ENCODE peak calls at places on chromosomes 12 and 14, in six cellular contexts. N is IMR-90, I is neuronal stem cell, C is trophoblast cell, U is mesenchymal stem cell, L is H1. R is an unnamed sample.

GRCh38 chr12:44874981-44875416 is 1.1 kb downstream of the NELL2 start:
- DNase-seq in N (no peak), I (peak), C (no peak), U (no peak), L (peak), R (peak)

GRCh38 chr12:111428728-111429175 is 23.0 kb downstream of the SH2B3 start:
- DNase-seq in N (no peak), I (no peak), C (no peak), U (no peak), L (no peak), R (no peak)

GRCh38 chr14:22593189-22593588 is 4.2 kb upstream of the DAD1 start:
- DNase-seq in N (no peak), I (no peak), C (no peak), U (no peak), L (no peak), R (no peak)

GRCh38 chr14:23123419-23123818 is 4.4 kb upstream of the CEBPE start:
- DNase-seq in N (no peak), I (no peak), C (no peak), U (no peak), L (no peak), R (no peak)

GRCh38 chr14:85122690-85123089 is 407.3 kb upstream of the FLRT2 start:
- DNase-seq in N (peak), I (no peak), C (no peak), U (peak), L (no peak), R (no peak)

GRCh38 chr12:86826051-86826450 is 569.9 kb upstream of the MGAT4C start:
- DNase-seq in N (no peak), I (no peak), C (no peak), U (no peak), L (no peak), R (no peak)

GRCh38 chr14:55707365-55707804 is 127.4 kb downstream of the KTN1 start:
- DNase-seq in N (peak), I (no peak), C (no peak), U (peak), L (no peak), R (no peak)

GRCh38 chr14:66508846-66509621 is 1.1 kb downstream of the GPHN start:
- DNase-seq in N (peak), I (peak), C (peak), U (peak), L (peak), R (peak)

GRCh38 chr14:58104808-58105207 is 47.2 kb downstream of the ARMH4 start:
- DNase-seq in N (peak), I (no peak), C (no peak), U (peak), L (no peak), R (no peak)

GRCh38 chr14:102873546-102874061 is 48.9 kb upstream of the AMN start:
- DNase-seq in N (no peak), I (no peak), C (no peak), U (no peak), L (no peak), R (no peak)

GRCh38 chr14:99734406-99735051 is 50.4 kb downstream of the CYP46A1 start:
- DNase-seq in N (no peak), I (no peak), C (no peak), U (no peak), L (no peak), R (peak)

GRCh38 chr14:101189962-101190560 is 286.5 kb upstream of the RTL1 start:
- DNase-seq in N (no peak), I (no peak), C (no peak), U (no peak), L (no peak), R (no peak)

GRCh38 chr14:77026166-77026929 is 2.2 kb downstream of the IRF2BPL start:
- DNase-seq in N (peak), I (peak), C (no peak), U (peak), L (peak), R (no peak)

GRCh38 chr12:6553051-6553868 is 2.6 kb downstream of the IFFO1 start:
- DNase-seq in N (peak), I (no peak), C (no peak), U (peak), L (no peak), R (no peak)

GRCh38 chr14:99758121-99758871 is 34.9 kb upstream of the EML1 start:
- DNase-seq in N (peak), I (no peak), C (no peak), U (peak), L (no peak), R (peak)

GRCh38 chr14:76919811-76920571 is 93.8 kb downstream of the LRRC74A start:
- DNase-seq in N (peak), I (no peak), C (peak), U (peak), L (no peak), R (peak)

GRCh38 chr12:90801776-90802175 is 153.2 kb downstream of the CCER1 start:
- DNase-seq in N (peak), I (no peak), C (no peak), U (peak), L (no peak), R (no peak)

GRCh38 chr14:104135121-104135903 is 3.1 kb upstream of the KIF26A start:
- DNase-seq in N (no peak), I (no peak), C (no peak), U (peak), L (peak), R (peak)

GRCh38 chr12:67220065-67220464 is 49.1 kb upstream of the CAND1 start:
- DNase-seq in N (no peak), I (no peak), C (peak), U (no peak), L (no peak), R (peak)

GRCh38 chr14:20427231-20428009 is 8.5 kb downstream of the KLHL33 start:
- DNase-seq in N (peak), I (no peak), C (no peak), U (peak), L (no peak), R (no peak)

GRCh38 chr12:4579305-4580097 is 17.5 kb downstream of the DYRK4 start:
- DNase-seq in N (peak), I (peak), C (no peak), U (peak), L (no peak), R (no peak)

GRCh38 chr12:8996682-8997405 is 7.5 kb downstream of the KLRG1 start:
- DNase-seq in N (peak), I (no peak), C (peak), U (peak), L (no peak), R (no peak)

GRCh38 chr14:104891121-104891551 is 26.1 kb downstream of the CEP170B start:
- DNase-seq in N (no peak), I (no peak), C (no peak), U (no peak), L (no peak), R (no peak)

GRCh38 chr14:47269788-47270492 is 405.5 kb downstream of the MDGA2 start:
- DNase-seq in N (no peak), I (no peak), C (no peak), U (peak), L (no peak), R (no peak)
- H4K91ac ChIP-seq in N (no peak), I (no peak), C (no peak), U (no peak), L (no peak), R (no peak)

GRCh38 chr12:11756523-11756922 is 107.0 kb downstream of the ETV6 start:
- DNase-seq in N (no peak), I (no peak), C (no peak), U (no peak), L (no peak), R (no peak)
- H4K91ac ChIP-seq in N (peak), I (no peak), C (no peak), U (no peak), L (no peak), R (no peak)

GRCh38 chr12:47818382-47818700 is 1.4 kb downstream of the HDAC7 start:
- DNase-seq in N (peak), I (no peak), C (no peak), U (peak), L (no peak), R (peak)
- H4K91ac ChIP-seq in N (peak), I (peak), C (peak), U (peak), L (peak), R (no peak)

DNA sequence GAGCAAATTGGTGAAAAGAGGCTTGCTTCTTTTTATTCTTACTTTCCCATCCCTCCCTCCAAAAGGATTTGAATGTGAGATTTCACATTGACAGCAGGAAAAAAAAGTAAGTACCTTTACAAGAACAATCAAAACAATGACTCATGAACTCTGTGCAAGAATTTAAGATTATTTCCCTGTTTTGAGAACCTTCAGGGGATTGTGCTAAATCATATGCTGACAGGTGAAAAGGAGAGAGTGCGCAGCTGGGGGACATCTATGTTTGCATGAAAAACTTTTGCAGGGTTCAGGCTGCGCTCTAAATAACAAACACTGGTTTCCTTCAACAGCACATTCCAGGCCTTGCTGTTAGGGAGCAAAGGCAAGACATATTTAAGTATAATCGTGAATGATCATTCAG is 27.3 kb downstream of the RERG start:
- DNase-seq in N (no peak), I (no peak), C (no peak), U (peak), L (no peak), R (no peak)
- H4K91ac ChIP-seq in N (no peak), I (no peak), C (no peak), U (no peak), L (no peak), R (no peak)

DNA sequence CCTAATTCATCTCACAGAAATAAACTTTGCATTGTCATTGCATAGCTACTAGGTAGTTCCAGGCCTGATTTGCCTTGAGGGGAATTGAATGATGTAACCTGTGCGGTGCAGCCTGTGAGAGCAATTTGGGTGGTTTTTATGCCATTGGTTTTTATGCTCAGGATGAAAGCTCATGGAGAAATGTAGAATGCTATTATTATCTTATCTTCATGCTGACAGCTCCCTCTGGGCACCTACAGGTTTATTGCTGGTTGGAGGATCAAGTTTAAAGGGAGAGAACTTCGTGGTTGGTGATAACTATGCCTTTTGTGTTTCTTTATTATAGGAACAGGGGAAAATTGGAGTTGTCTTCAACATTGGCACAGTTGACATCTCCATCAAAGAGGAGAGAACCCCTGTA is 547.9 kb downstream of the DIO2 start:
- DNase-seq in N (no peak), I (no peak), C (no peak), U (no peak), L (no peak), R (no peak)
- H4K91ac ChIP-seq in N (no peak), I (no peak), C (no peak), U (no peak), L (no peak), R (no peak)

GRCh38 chr14:32419429-32419828 is 90.3 kb downstream of the AKAP6 start:
- DNase-seq in N (no peak), I (no peak), C (no peak), U (no peak), L (no peak), R (no peak)
- H4K91ac ChIP-seq in N (no peak), I (no peak), C (no peak), U (no peak), L (no peak), R (no peak)

GRCh38 chr12:59700145-59700435 is 104.3 kb downstream of the SLC16A7 start:
- DNase-seq in N (no peak), I (no peak), C (no peak), U (no peak), L (no peak), R (no peak)
- H4K91ac ChIP-seq in N (no peak), I (no peak), C (no peak), U (no peak), L (no peak), R (no peak)

GRCh38 chr14:24829862-24830261 is 195.9 kb upstream of the GZMB start:
- DNase-seq in N (no peak), I (no peak), C (no peak), U (no peak), L (no peak), R (no peak)
- H4K91ac ChIP-seq in N (no peak), I (no peak), C (no peak), U (no peak), L (no peak), R (no peak)

DNA sequence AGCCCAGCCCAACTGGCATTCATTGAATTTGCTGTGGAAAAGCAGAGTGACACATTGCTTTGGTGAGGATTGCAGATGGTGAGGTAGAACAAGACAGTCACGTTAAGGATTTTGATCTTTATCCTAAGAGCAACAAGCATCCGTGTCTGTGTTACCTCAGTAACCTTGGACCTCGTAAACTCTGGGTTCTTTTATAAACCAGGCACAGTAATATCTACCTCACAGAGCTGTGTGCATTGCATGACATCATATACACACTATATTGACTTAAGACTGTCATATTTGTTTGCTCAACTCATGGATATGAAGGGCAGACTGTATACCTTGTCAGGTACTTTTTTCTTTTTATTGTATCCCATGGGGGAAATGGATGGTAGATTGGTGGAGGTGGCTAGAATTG is 156.2 kb downstream of the ETV6 start:
- DNase-seq in N (no peak), I (no peak), C (no peak), U (no peak), L (no peak), R (no peak)
- H4K91ac ChIP-seq in N (no peak), I (no peak), C (no peak), U (no peak), L (no peak), R (no peak)